ENCODE peak calls at places on chromosomes 13 and 19, in eight cellular contexts. T is body of pancreas, W is tibial nerve, G is GM23338, J is K562, V is psoas muscle, Z is spleen, N is breast epithelium. K is an unnamed sample.
A peak's percentile ranks its signal among the peaks of the same experiment; 100 is the strongest.

GRCh38 chr13:40388617-40389016 is 277.8 kb downstream of the FOXO1 start:
- DNase-seq in G (no peak), N (peak; percentile 23), W (no peak), J (no peak), V (no peak), Z (peak; percentile 93), T (peak; percentile 44), K (no peak)

GRCh38 chr19:33390120-33390907 is 16.8 kb downstream of the CEBPG start:
- DNase-seq in W (peak; percentile 51), N (peak; percentile 56), V (peak; percentile 87), T (peak; percentile 37), J (no peak), G (no peak), Z (no peak), K (peak; percentile 66)

GRCh38 chr13:40779796-40780285 is 8.9 kb upstream of the MRPS31 start:
- DNase-seq in W (no peak), V (no peak), T (no peak), G (no peak), Z (no peak), N (no peak), J (no peak), K (no peak)

GRCh38 chr13:20960663-20961309 is 58.2 kb upstream of the XPO4 start:
- DNase-seq in N (no peak), J (no peak), V (no peak), W (no peak), G (no peak), T (no peak), Z (no peak), K (no peak)

GRCh38 chr13:21420706-21421105 is 38.4 kb downstream of the ZDHHC20 start:
- DNase-seq in J (no peak), V (no peak), T (no peak), N (no peak), G (no peak), W (no peak), Z (no peak), K (no peak)

GRCh38 chr13:113319371-113319770 is 22.3 kb downstream of the LAMP1 start:
- DNase-seq in V (peak; percentile 32), G (no peak), T (no peak), W (no peak), N (no peak), J (no peak), Z (no peak), K (peak; percentile 50)

GRCh38 chr19:48393559-48394330 is at the start of gene GRIN2D:
- DNase-seq in T (no peak), G (peak; percentile 65), Z (no peak), V (no peak), W (no peak), N (no peak), J (peak; percentile 38), K (peak; percentile 84)

GRCh38 chr13:99978781-99979452 is 2.7 kb upstream of the ZIC2 start:
- DNase-seq in G (peak; percentile 91), Z (no peak), V (peak; percentile 48), W (no peak), N (peak; percentile 15), T (no peak), J (no peak), K (peak; percentile 89)

GRCh38 chr13:112442483-112443090 is 66.4 kb downstream of the SPACA7 start:
- DNase-seq in J (no peak), G (peak; percentile 24), Z (peak; percentile 38), V (peak; percentile 19), N (no peak), T (no peak), W (no peak), K (peak; percentile 73)

GRCh38 chr13:79530270-79530669 is 49.3 kb downstream of the NDFIP2 start:
- DNase-seq in Z (no peak), J (no peak), V (no peak), W (no peak), N (no peak), G (no peak), T (no peak), K (no peak)

GRCh38 chr13:45325806-45326205 is 15.2 kb downstream of the TPT1 start:
- DNase-seq in Z (no peak), N (no peak), V (peak; percentile 80), W (peak; percentile 26), T (peak; percentile 82), G (no peak), J (no peak), K (no peak)

GRCh38 chr13:94249512-94249911 is 230.0 kb downstream of the DCT start:
- DNase-seq in J (no peak), T (no peak), Z (no peak), W (no peak), V (no peak), N (no peak), G (peak; percentile 28), K (no peak)

GRCh38 chr13:104357174-104357573 is 1291.0 kb upstream of the SLC10A2 start:
- DNase-seq in Z (no peak), T (no peak), W (no peak), G (peak; percentile 23), J (no peak), V (no peak), N (no peak), K (no peak)

GRCh38 chr13:113880651-113881611 is 17.1 kb upstream of the GAS6 start:
- DNase-seq in V (no peak), J (no peak), T (no peak), W (no peak), G (no peak), N (peak; percentile 79), Z (no peak), K (no peak)

GRCh38 chr19:3580156-3580955 is 4.9 kb upstream of the GIPC3 start:
- DNase-seq in W (no peak), T (peak; percentile 40), G (no peak), N (no peak), Z (no peak), V (no peak), J (no peak), K (no peak)

GRCh38 chr19:33130433-33130832 is 1.5 kb upstream of the WDR88 start:
- DNase-seq in V (no peak), N (no peak), J (no peak), W (no peak), G (no peak), Z (no peak), T (no peak), K (no peak)

GRCh38 chr13:110197471-110197870 is 109.5 kb downstream of the COL4A1 start:
- DNase-seq in J (no peak), V (no peak), Z (no peak), G (no peak), W (no peak), T (no peak), N (no peak), K (no peak)

GRCh38 chr13:43434185-43434584 is 352.6 kb downstream of the ENOX1 start:
- DNase-seq in Z (no peak), W (no peak), T (no peak), V (no peak), J (no peak), G (no peak), N (no peak), K (no peak)

GRCh38 chr13:24221007-24221406 is 60.5 kb downstream of the SPATA13 start:
- DNase-seq in J (no peak), V (no peak), N (no peak), W (no peak), T (peak; percentile 90), Z (no peak), G (no peak), K (no peak)

GRCh38 chr19:4061683-4062575 is 4.8 kb downstream of the ZBTB7A start:
- DNase-seq in V (peak; percentile 63), N (peak; percentile 78), T (peak; percentile 88), G (peak; percentile 62), J (no peak), Z (peak; percentile 84), W (no peak), K (peak; percentile 79)

GRCh38 chr19:38385057-38385803 is 2.6 kb downstream of the GGN start:
- DNase-seq in G (no peak), J (no peak), N (no peak), Z (no peak), W (no peak), T (no peak), V (no peak), K (no peak)

GRCh38 chr13:100069278-100069677 is 19.6 kb upstream of the PCCA start:
- DNase-seq in Z (no peak), W (no peak), N (no peak), G (no peak), T (peak; percentile 23), J (no peak), V (no peak), K (no peak)

GRCh38 chr19:51820821-51821446 is 26.0 kb downstream of the FPR3 start:
- DNase-seq in W (no peak), G (no peak), T (no peak), N (no peak), J (no peak), Z (no peak), V (no peak), K (no peak)

GRCh38 chr13:44575741-44576395 is at the start of gene TSC22D1:
- DNase-seq in J (no peak), N (no peak), G (peak; percentile 56), T (peak; percentile 39), V (peak; percentile 67), Z (peak; percentile 89), W (peak; percentile 21), K (peak; percentile 42)

GRCh38 chr13:53788286-53788685 is 759.7 kb downstream of the OLFM4 start:
- DNase-seq in J (no peak), T (no peak), N (no peak), Z (no peak), G (no peak), W (no peak), V (no peak), K (no peak)

GRCh38 chr13:28529836-28530235 is 34.9 kb upstream of the FLT1 start:
- DNase-seq in V (no peak), T (no peak), W (no peak), G (no peak), Z (no peak), J (no peak), N (no peak), K (peak; percentile 32)
- H3K4me3 ChIP-seq in V (no peak overlapping the region), T (no peak overlapping the region), W (no peak overlapping the region), G (peak overlapping the region; percentile 35), Z (no peak overlapping the region), J (no peak overlapping the region), N (no peak overlapping the region), K (no peak overlapping the region)

DNA sequence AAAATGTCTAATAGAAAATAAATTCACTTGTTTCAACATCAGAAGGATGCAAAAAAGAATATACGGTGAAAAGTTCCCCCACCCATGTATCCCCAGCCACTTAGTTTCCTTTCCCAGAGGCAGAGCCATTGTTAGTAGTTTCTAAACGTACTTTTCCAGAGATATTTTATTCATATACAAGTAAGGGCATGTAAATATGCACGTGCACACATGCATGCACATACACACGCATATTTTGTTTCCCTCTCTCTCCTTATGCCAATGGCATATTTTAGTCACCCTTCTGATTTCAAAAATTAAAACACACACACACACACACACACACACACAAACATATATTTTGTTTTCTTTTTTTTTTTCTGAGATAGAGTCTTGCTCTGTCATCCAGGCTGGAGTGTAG is 147.4 kb downstream of the PDS5B start:
- DNase-seq in W (no peak), Z (no peak), T (no peak), V (no peak), J (no peak), N (no peak), G (no peak), K (no peak)
- H3K36me3 ChIP-seq in W (peaks cover 3% of the 10 kb centered on the region), Z (no peaks in the 10 kb centered on the region), T (no peaks in the 10 kb centered on the region), V (no peaks in the 10 kb centered on the region), J (peaks cover 3% of the 10 kb centered on the region), N (no peaks in the 10 kb centered on the region), G (no peaks in the 10 kb centered on the region), K (no peaks in the 10 kb centered on the region)

GRCh38 chr19:383040-383439 is 25.9 kb downstream of the C2CD4C start:
- DNase-seq in G (no peak), V (no peak), T (no peak), Z (peak; percentile 61), J (no peak), W (no peak), N (no peak), K (no peak)
- H3K27me3 ChIP-seq in G (no peaks in the 10 kb centered on the region), V (peaks cover 2% of the 10 kb centered on the region), T (no peaks in the 10 kb centered on the region), Z (peaks cover 33% of the 10 kb centered on the region), J (peaks cover 44% of the 10 kb centered on the region), W (no peaks in the 10 kb centered on the region), N (no peaks in the 10 kb centered on the region), K (no peaks in the 10 kb centered on the region)

GRCh38 chr19:34525001-34525400 is 43.4 kb downstream of the WTIP start:
- DNase-seq in G (no peak), V (no peak), T (no peak), J (no peak), N (no peak), Z (no peak), W (no peak), K (no peak)
- H3K4me3 ChIP-seq in G (no peak overlapping the region), V (no peak overlapping the region), T (no peak overlapping the region), J (no peak overlapping the region), N (no peak overlapping the region), Z (no peak overlapping the region), W (no peak overlapping the region), K (no peak overlapping the region)

K was measured in H7.